ENCODE peak calls at places on chromosomes 6 and 20, in five cellular contexts. One of them, this sample, is unnamed.

GRCh38 chr6:37788259-37788658 is 31.3 kb upstream of the ZFAND3 start:
- DNase-seq in mesendoderm: no peak
- DNase-seq in CD8-positive, alpha-beta memory T cell: no peak
- DNase-seq in Peyer's patch: no peak
- DNase-seq in prostate gland: no peak
- DNase-seq in this sample: no peak

GRCh38 chr6:166554316-166554715 is 32.2 kb downstream of the RAMACL start:
- DNase-seq in prostate gland: no peak
- DNase-seq in mesendoderm: no peak
- DNase-seq in Peyer's patch: no peak
- DNase-seq in CD8-positive, alpha-beta memory T cell: no peak
- DNase-seq in this sample: no peak

GRCh38 chr20:848218-848617 is 14.7 kb downstream of the FAM110A start:
- DNase-seq in prostate gland: no peak
- DNase-seq in mesendoderm: no peak
- DNase-seq in Peyer's patch: no peak
- DNase-seq in CD8-positive, alpha-beta memory T cell: no peak
- DNase-seq in this sample: no peak

GRCh38 chr6:34564181-34564580 is 8.1 kb upstream of the SPDEF start:
- DNase-seq in prostate gland: no peak
- DNase-seq in Peyer's patch: no peak
- DNase-seq in mesendoderm: no peak
- DNase-seq in CD8-positive, alpha-beta memory T cell: no peak
- DNase-seq in this sample: no peak

GRCh38 chr20:33730946-33731692 is 677 bp upstream of the ZNF341 start:
- DNase-seq in CD8-positive, alpha-beta memory T cell: no peak
- DNase-seq in Peyer's patch: no peak
- DNase-seq in mesendoderm: no peak
- DNase-seq in prostate gland: no peak
- DNase-seq in this sample: no peak

GRCh38 chr6:133426038-133426437 is 184.9 kb downstream of the EYA4 start:
- DNase-seq in prostate gland: no peak
- DNase-seq in Peyer's patch: no peak
- DNase-seq in mesendoderm: no peak
- DNase-seq in CD8-positive, alpha-beta memory T cell: no peak
- DNase-seq in this sample: no peak

GRCh38 chr20:57071283-57071701 is 195.1 kb downstream of the BMP7 start:
- DNase-seq in mesendoderm: peak; percentile 90
- DNase-seq in prostate gland: no peak
- DNase-seq in Peyer's patch: no peak
- DNase-seq in CD8-positive, alpha-beta memory T cell: no peak
- DNase-seq in this sample: no peak

GRCh38 chr6:90284236-90284744 is 12.4 kb downstream of the BACH2 start:
- DNase-seq in mesendoderm: peak; percentile 96
- DNase-seq in Peyer's patch: no peak
- DNase-seq in CD8-positive, alpha-beta memory T cell: no peak
- DNase-seq in prostate gland: no peak
- DNase-seq in this sample: no peak

GRCh38 chr6:135182120-135182992 is 1.2 kb downstream of the MYB start:
- DNase-seq in prostate gland: no peak
- DNase-seq in mesendoderm: peak; percentile 24
- DNase-seq in CD8-positive, alpha-beta memory T cell: peak; percentile 48
- DNase-seq in Peyer's patch: peak; percentile 44
- DNase-seq in this sample: peak; percentile 42

GRCh38 chr20:50996901-50997830 is 25.7 kb downstream of the KCNG1 start:
- DNase-seq in CD8-positive, alpha-beta memory T cell: no peak
- DNase-seq in prostate gland: no peak
- DNase-seq in mesendoderm: no peak
- DNase-seq in Peyer's patch: no peak
- DNase-seq in this sample: no peak

GRCh38 chr20:24309596-24309995 is 159.8 kb upstream of the SYNDIG1 start:
- DNase-seq in CD8-positive, alpha-beta memory T cell: no peak
- DNase-seq in prostate gland: no peak
- DNase-seq in Peyer's patch: no peak
- DNase-seq in mesendoderm: peak; percentile 29
- DNase-seq in this sample: no peak

GRCh38 chr6:139152892-139153271 is 18.0 kb downstream of the HECA start:
- DNase-seq in CD8-positive, alpha-beta memory T cell: no peak
- DNase-seq in prostate gland: no peak
- DNase-seq in mesendoderm: no peak
- DNase-seq in Peyer's patch: no peak
- DNase-seq in this sample: no peak

GRCh38 chr6:109299695-109300564 is 82.3 kb downstream of the CD164 start:
- DNase-seq in prostate gland: peak; percentile 24
- DNase-seq in Peyer's patch: no peak
- DNase-seq in CD8-positive, alpha-beta memory T cell: no peak
- DNase-seq in mesendoderm: no peak
- DNase-seq in this sample: no peak

GRCh38 chr6:10429638-10430427 is 15.0 kb upstream of the TFAP2A start:
- DNase-seq in Peyer's patch: no peak
- DNase-seq in prostate gland: no peak
- DNase-seq in mesendoderm: peak; percentile 89
- DNase-seq in CD8-positive, alpha-beta memory T cell: no peak
- DNase-seq in this sample: no peak

GRCh38 chr20:23009636-23010035 is 25.5 kb upstream of the SSTR4 start:
- DNase-seq in CD8-positive, alpha-beta memory T cell: no peak
- DNase-seq in mesendoderm: no peak
- DNase-seq in prostate gland: no peak
- DNase-seq in Peyer's patch: no peak
- DNase-seq in this sample: no peak

GRCh38 chr6:152909241-152909640 is 73.6 kb downstream of the FBXO5 start:
- DNase-seq in CD8-positive, alpha-beta memory T cell: no peak
- DNase-seq in prostate gland: no peak
- DNase-seq in Peyer's patch: no peak
- DNase-seq in mesendoderm: no peak
- DNase-seq in this sample: no peak

GRCh38 chr6:139708342-139709199 is 334.1 kb upstream of the CITED2 start:
- DNase-seq in Peyer's patch: no peak
- DNase-seq in CD8-positive, alpha-beta memory T cell: no peak
- DNase-seq in prostate gland: no peak
- DNase-seq in mesendoderm: peak; percentile 29
- DNase-seq in this sample: no peak

GRCh38 chr6:122578961-122579360 is 31.2 kb upstream of the PKIB start:
- DNase-seq in Peyer's patch: no peak
- DNase-seq in prostate gland: no peak
- DNase-seq in CD8-positive, alpha-beta memory T cell: no peak
- DNase-seq in mesendoderm: no peak
- DNase-seq in this sample: no peak

GRCh38 chr6:151142676-151143075 is 97.1 kb upstream of the AKAP12 start:
- DNase-seq in prostate gland: no peak
- DNase-seq in mesendoderm: no peak
- DNase-seq in CD8-positive, alpha-beta memory T cell: no peak
- DNase-seq in Peyer's patch: no peak
- DNase-seq in this sample: no peak

GRCh38 chr20:23419995-23420901 is 1.0 kb downstream of the NAPB start:
- DNase-seq in prostate gland: peak; percentile 28
- DNase-seq in CD8-positive, alpha-beta memory T cell: peak; percentile 68
- DNase-seq in Peyer's patch: peak; percentile 30
- DNase-seq in mesendoderm: peak; percentile 34
- DNase-seq in this sample: peak; percentile 14

GRCh38 chr20:47220161-47220582 is 136.3 kb downstream of the ZMYND8 start:
- DNase-seq in mesendoderm: peak; percentile 71
- DNase-seq in Peyer's patch: peak; percentile 44
- DNase-seq in prostate gland: no peak
- DNase-seq in CD8-positive, alpha-beta memory T cell: no peak
- DNase-seq in this sample: peak; percentile 19

GRCh38 chr6:23940466-23940865 is 185.5 kb upstream of the NRSN1 start:
- DNase-seq in CD8-positive, alpha-beta memory T cell: no peak
- DNase-seq in Peyer's patch: no peak
- DNase-seq in prostate gland: no peak
- DNase-seq in mesendoderm: peak; percentile 53
- DNase-seq in this sample: no peak

GRCh38 chr6:43733471-43734293 is 36.3 kb upstream of the VEGFA start:
- DNase-seq in mesendoderm: no peak
- DNase-seq in prostate gland: no peak
- DNase-seq in CD8-positive, alpha-beta memory T cell: no peak
- DNase-seq in Peyer's patch: peak; percentile 28
- DNase-seq in this sample: peak; percentile 23

GRCh38 chr6:43687437-43688347 is at the start of gene MRPS18A:
- DNase-seq in prostate gland: peak; percentile 78
- DNase-seq in mesendoderm: peak; percentile 87
- DNase-seq in Peyer's patch: peak; percentile 87
- DNase-seq in CD8-positive, alpha-beta memory T cell: peak; percentile 83
- DNase-seq in this sample: peak; percentile 67

GRCh38 chr6:118419448-118420394 is 128.4 kb upstream of the PLN start:
- DNase-seq in CD8-positive, alpha-beta memory T cell: no peak
- DNase-seq in mesendoderm: no peak
- DNase-seq in prostate gland: no peak
- DNase-seq in Peyer's patch: no peak
- DNase-seq in this sample: no peak

GRCh38 chr20:64220891-64221527 is 34.5 kb upstream of the PCMTD2 start:
- DNase-seq in CD8-positive, alpha-beta memory T cell: no peak
- DNase-seq in mesendoderm: no peak
- DNase-seq in prostate gland: no peak
- DNase-seq in Peyer's patch: no peak
- DNase-seq in this sample: no peak

GRCh38 chr20:49886571-49887203 is 28.6 kb downstream of the SPATA2 start:
- DNase-seq in CD8-positive, alpha-beta memory T cell: no peak
- DNase-seq in Peyer's patch: no peak
- DNase-seq in prostate gland: no peak
- DNase-seq in mesendoderm: no peak
- DNase-seq in this sample: no peak

GRCh38 chr20:26209171-26209941 is 512.7 kb upstream of the ZNF337 start:
- DNase-seq in CD8-positive, alpha-beta memory T cell: peak; percentile 39
- DNase-seq in Peyer's patch: no peak
- DNase-seq in prostate gland: no peak
- DNase-seq in mesendoderm: peak; percentile 22
- DNase-seq in this sample: peak; percentile 12

GRCh38 chr20:50339196-50339901 is 148.7 kb downstream of the CEBPB start:
- DNase-seq in CD8-positive, alpha-beta memory T cell: no peak
- DNase-seq in prostate gland: no peak
- DNase-seq in Peyer's patch: no peak
- DNase-seq in mesendoderm: no peak
- DNase-seq in this sample: no peak

GRCh38 chr6:16389642-16390041 is 151.3 kb downstream of the GMPR start:
- DNase-seq in prostate gland: no peak
- DNase-seq in CD8-positive, alpha-beta memory T cell: no peak
- DNase-seq in Peyer's patch: no peak
- DNase-seq in mesendoderm: no peak
- DNase-seq in this sample: no peak

GRCh38 chr6:88360203-88360797 is 194.2 kb upstream of the CNR1 start:
- DNase-seq in mesendoderm: no peak
- DNase-seq in CD8-positive, alpha-beta memory T cell: no peak
- DNase-seq in prostate gland: no peak
- DNase-seq in Peyer's patch: no peak
- DNase-seq in this sample: no peak

DNA sequence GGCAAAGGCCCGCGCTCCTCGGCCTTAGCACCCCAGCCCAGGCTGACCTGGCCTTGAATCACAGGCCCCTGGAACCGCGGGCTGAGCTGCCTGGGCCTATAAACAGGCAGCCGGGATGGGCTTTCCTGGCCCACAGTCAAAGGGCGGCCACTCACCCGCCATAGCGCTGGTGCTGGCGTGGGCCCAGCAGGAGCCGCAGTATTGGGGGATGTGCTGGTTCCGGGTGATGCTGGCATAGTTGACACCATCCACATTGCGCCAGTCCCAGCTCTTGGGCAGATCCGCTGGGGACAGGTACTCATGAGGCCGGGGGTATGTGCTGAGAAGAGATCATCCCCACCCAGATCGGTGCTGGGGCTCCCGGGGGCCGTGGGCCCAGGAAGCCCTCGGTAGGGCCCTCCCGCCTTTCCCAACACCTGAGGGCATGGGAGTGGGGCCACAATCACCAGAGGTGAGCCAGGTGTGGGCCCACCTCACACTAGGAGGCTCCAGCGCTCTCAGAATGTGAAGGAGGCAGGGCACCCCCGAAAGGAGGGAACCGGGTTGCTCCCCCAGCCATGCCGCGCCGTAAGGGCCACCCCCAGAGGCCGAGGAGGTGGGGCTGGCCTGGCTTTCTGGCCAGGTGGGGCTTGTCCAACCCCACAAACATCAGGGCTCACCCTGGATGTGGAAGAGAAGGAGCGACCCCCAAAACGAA is 739 bp downstream of the CTSZ start:
- DNase-seq in mesendoderm: no peak
- DNase-seq in Peyer's patch: no peak
- DNase-seq in prostate gland: no peak
- DNase-seq in CD8-positive, alpha-beta memory T cell: peak; percentile 43
- DNase-seq in this sample: no peak
- H3K4me1 ChIP-seq in mesendoderm: peaks cover 3% of the 10 kb centered on the region
- H3K4me1 ChIP-seq in Peyer's patch: peaks cover 40% of the 10 kb centered on the region
- H3K4me1 ChIP-seq in prostate gland: peaks cover 7% of the 10 kb centered on the region
- H3K4me1 ChIP-seq in CD8-positive, alpha-beta memory T cell: peaks cover 33% of the 10 kb centered on the region
- H3K4me1 ChIP-seq in this sample: peaks cover 23% of the 10 kb centered on the region

GRCh38 chr6:28980137-28980796 is 24.8 kb downstream of the ZNF311 start:
- DNase-seq in mesendoderm: no peak
- DNase-seq in prostate gland: no peak
- DNase-seq in Peyer's patch: no peak
- DNase-seq in CD8-positive, alpha-beta memory T cell: no peak
- DNase-seq in this sample: no peak
- H3K27ac ChIP-seq in mesendoderm: no peak overlapping the region
- H3K27ac ChIP-seq in prostate gland: no peak overlapping the region
- H3K27ac ChIP-seq in Peyer's patch: peak overlapping the region; percentile 60
- H3K27ac ChIP-seq in CD8-positive, alpha-beta memory T cell: peak overlapping the region; percentile 77
- H3K27ac ChIP-seq in this sample: no peak overlapping the region

GRCh38 chr20:5044075-5044620 is 42.8 kb upstream of the SLC23A2 start:
- DNase-seq in prostate gland: no peak
- DNase-seq in mesendoderm: no peak
- DNase-seq in CD8-positive, alpha-beta memory T cell: no peak
- DNase-seq in Peyer's patch: no peak
- DNase-seq in this sample: no peak
- H3K4me1 ChIP-seq in prostate gland: no peaks in the 10 kb centered on the region
- H3K4me1 ChIP-seq in mesendoderm: no peaks in the 10 kb centered on the region
- H3K4me1 ChIP-seq in CD8-positive, alpha-beta memory T cell: peaks cover 5% of the 10 kb centered on the region
- H3K4me1 ChIP-seq in Peyer's patch: no peaks in the 10 kb centered on the region
- H3K4me1 ChIP-seq in this sample: peaks cover 7% of the 10 kb centered on the region

GRCh38 chr6:52519618-52520017 is 57.2 kb downstream of the TRAM2 start:
- DNase-seq in CD8-positive, alpha-beta memory T cell: no peak
- DNase-seq in Peyer's patch: no peak
- DNase-seq in mesendoderm: no peak
- DNase-seq in prostate gland: no peak
- DNase-seq in this sample: no peak

GRCh38 chr6:52516269-52516668 is 60.6 kb downstream of the TRAM2 start:
- DNase-seq in prostate gland: no peak
- DNase-seq in CD8-positive, alpha-beta memory T cell: no peak
- DNase-seq in mesendoderm: no peak
- DNase-seq in Peyer's patch: no peak
- DNase-seq in this sample: no peak

GRCh38 chr6:52516943-52517342 is 59.9 kb downstream of the TRAM2 start:
- DNase-seq in Peyer's patch: no peak
- DNase-seq in CD8-positive, alpha-beta memory T cell: no peak
- DNase-seq in prostate gland: no peak
- DNase-seq in mesendoderm: no peak
- DNase-seq in this sample: no peak

GRCh38 chr6:52518279-52518944 is 58.4 kb downstream of the TRAM2 start:
- DNase-seq in CD8-positive, alpha-beta memory T cell: no peak
- DNase-seq in mesendoderm: no peak
- DNase-seq in prostate gland: no peak
- DNase-seq in Peyer's patch: no peak
- DNase-seq in this sample: no peak

GRCh38 chr6:52517502-52518278 is 59.2 kb downstream of the TRAM2 start:
- DNase-seq in Peyer's patch: peak; percentile 28
- DNase-seq in prostate gland: peak; percentile 56
- DNase-seq in mesendoderm: peak; percentile 97
- DNase-seq in CD8-positive, alpha-beta memory T cell: no peak
- DNase-seq in this sample: no peak
- H3K27ac ChIP-seq in Peyer's patch: peak overlapping the region; percentile 69
- H3K27ac ChIP-seq in prostate gland: peak overlapping the region; percentile 55
- H3K27ac ChIP-seq in mesendoderm: peak overlapping the region; percentile 92
- H3K27ac ChIP-seq in CD8-positive, alpha-beta memory T cell: peak overlapping the region; percentile 49
- H3K27ac ChIP-seq in this sample: no peak overlapping the region

GRCh38 chr20:62358728-62359490 is 8.2 kb downstream of the LAMA5 start:
- DNase-seq in prostate gland: no peak
- DNase-seq in CD8-positive, alpha-beta memory T cell: no peak
- DNase-seq in mesendoderm: no peak
- DNase-seq in Peyer's patch: no peak
- DNase-seq in this sample: no peak
- H3K4me1 ChIP-seq in prostate gland: peaks cover 54% of the 10 kb centered on the region
- H3K4me1 ChIP-seq in CD8-positive, alpha-beta memory T cell: no peaks in the 10 kb centered on the region
- H3K4me1 ChIP-seq in mesendoderm: peaks cover 16% of the 10 kb centered on the region
- H3K4me1 ChIP-seq in Peyer's patch: peaks cover 80% of the 10 kb centered on the region
- H3K4me1 ChIP-seq in this sample: no peaks in the 10 kb centered on the region